ENCODE peak calls at places on chromosomes 7 and 10, in five cellular contexts. One of them, this sample, is unnamed.

GRCh38 chr7:129702761-129703338 is 91.3 kb downstream of the NRF1 start:
- DNase-seq in endothelial cell: no peak
- DNase-seq in SK-N-DZ: no peak
- DNase-seq in brain pericyte: no peak
- DNase-seq in EL: no peak
- DNase-seq in this sample: no peak

GRCh38 chr7:77752016-77752415 is 46.2 kb downstream of the TMEM60 start:
- DNase-seq in endothelial cell: no peak
- DNase-seq in SK-N-DZ: peak
- DNase-seq in brain pericyte: no peak
- DNase-seq in EL: no peak
- DNase-seq in this sample: no peak

GRCh38 chr7:129569326-129569725 is 42.2 kb upstream of the NRF1 start:
- DNase-seq in endothelial cell: no peak
- DNase-seq in SK-N-DZ: no peak
- DNase-seq in brain pericyte: no peak
- DNase-seq in EL: no peak
- DNase-seq in this sample: no peak

GRCh38 chr10:98800263-98800662 is 353.5 kb upstream of the HPS1 start:
- DNase-seq in endothelial cell: no peak
- DNase-seq in SK-N-DZ: no peak
- DNase-seq in brain pericyte: no peak
- DNase-seq in EL: no peak
- DNase-seq in this sample: no peak

GRCh38 chr10:117262296-117263293 is 21.7 kb downstream of the SLC18A2 start:
- DNase-seq in endothelial cell: no peak
- DNase-seq in SK-N-DZ: peak
- DNase-seq in brain pericyte: no peak
- DNase-seq in EL: peak
- DNase-seq in this sample: no peak

GRCh38 chr10:114181971-114182370 is 2.8 kb downstream of the TDRD1 start:
- DNase-seq in endothelial cell: no peak
- DNase-seq in SK-N-DZ: no peak
- DNase-seq in brain pericyte: no peak
- DNase-seq in EL: no peak
- DNase-seq in this sample: no peak

GRCh38 chr7:42233166-42233565 is 3.8 kb downstream of the GLI3 start:
- DNase-seq in endothelial cell: no peak
- DNase-seq in SK-N-DZ: peak
- DNase-seq in brain pericyte: no peak
- DNase-seq in EL: peak
- DNase-seq in this sample: no peak

GRCh38 chr10:104036518-104037260 is 49.0 kb downstream of the COL17A1 start:
- DNase-seq in endothelial cell: no peak
- DNase-seq in SK-N-DZ: no peak
- DNase-seq in brain pericyte: no peak
- DNase-seq in EL: no peak
- DNase-seq in this sample: no peak

GRCh38 chr7:28722684-28723083 is 235.4 kb downstream of the TRIL start:
- DNase-seq in endothelial cell: no peak
- DNase-seq in SK-N-DZ: no peak
- DNase-seq in brain pericyte: no peak
- DNase-seq in EL: no peak
- DNase-seq in this sample: no peak

GRCh38 chr10:36441557-36441956 is 683.8 kb upstream of the ANKRD30A start:
- DNase-seq in endothelial cell: no peak
- DNase-seq in SK-N-DZ: no peak
- DNase-seq in brain pericyte: no peak
- DNase-seq in EL: peak
- DNase-seq in this sample: no peak

GRCh38 chr7:23960361-23960760 is 250.3 kb downstream of the STK31 start:
- DNase-seq in endothelial cell: no peak
- DNase-seq in SK-N-DZ: peak
- DNase-seq in brain pericyte: no peak
- DNase-seq in EL: no peak
- DNase-seq in this sample: no peak

GRCh38 chr7:151091988-151092387 is 5.7 kb downstream of the AGAP3 start:
- DNase-seq in endothelial cell: no peak
- DNase-seq in SK-N-DZ: no peak
- DNase-seq in brain pericyte: no peak
- DNase-seq in EL: no peak
- DNase-seq in this sample: no peak

GRCh38 chr7:135192914-135193536 is 18.3 kb downstream of the WDR91 start:
- DNase-seq in endothelial cell: no peak
- DNase-seq in SK-N-DZ: no peak
- DNase-seq in brain pericyte: no peak
- DNase-seq in EL: no peak
- DNase-seq in this sample: no peak

GRCh38 chr10:133274751-133275682 is 1.7 kb downstream of the ADAM8 start:
- DNase-seq in endothelial cell: no peak
- DNase-seq in SK-N-DZ: no peak
- DNase-seq in brain pericyte: no peak
- DNase-seq in EL: no peak
- DNase-seq in this sample: no peak

GRCh38 chr10:71878327-71879034 is 27.4 kb upstream of the PSAP start:
- DNase-seq in endothelial cell: no peak
- DNase-seq in SK-N-DZ: peak
- DNase-seq in brain pericyte: no peak
- DNase-seq in EL: no peak
- DNase-seq in this sample: no peak

GRCh38 chr7:33903770-33904679 is 1.3 kb upstream of the BMPER start:
- DNase-seq in endothelial cell: peak
- DNase-seq in SK-N-DZ: peak
- DNase-seq in brain pericyte: no peak
- DNase-seq in EL: peak
- DNase-seq in this sample: no peak

GRCh38 chr10:21315321-21316220 is 209.9 kb downstream of the SKIDA1 start:
- DNase-seq in endothelial cell: no peak
- DNase-seq in SK-N-DZ: no peak
- DNase-seq in brain pericyte: no peak
- DNase-seq in EL: peak
- DNase-seq in this sample: no peak

GRCh38 chr10:34994565-34995142 is 95.5 kb downstream of the CUL2 start:
- DNase-seq in endothelial cell: peak
- DNase-seq in SK-N-DZ: peak
- DNase-seq in brain pericyte: no peak
- DNase-seq in EL: peak
- DNase-seq in this sample: peak

GRCh38 chr10:104434601-104435000 is 81.0 kb downstream of the CFAP58 start:
- DNase-seq in endothelial cell: no peak
- DNase-seq in SK-N-DZ: no peak
- DNase-seq in brain pericyte: no peak
- DNase-seq in EL: peak
- DNase-seq in this sample: no peak

GRCh38 chr7:45893996-45894664 is 5.8 kb downstream of the IGFBP1 start:
- DNase-seq in endothelial cell: no peak
- DNase-seq in SK-N-DZ: no peak
- DNase-seq in brain pericyte: no peak
- DNase-seq in EL: no peak
- DNase-seq in this sample: no peak

GRCh38 chr7:132709971-132710567 is 133.8 kb upstream of the PLXNA4 start:
- DNase-seq in endothelial cell: peak
- DNase-seq in SK-N-DZ: no peak
- DNase-seq in brain pericyte: no peak
- DNase-seq in EL: peak
- DNase-seq in this sample: no peak

GRCh38 chr7:43669286-43670081 is 59.8 kb downstream of the COA1 start:
- DNase-seq in endothelial cell: no peak
- DNase-seq in SK-N-DZ: no peak
- DNase-seq in brain pericyte: no peak
- DNase-seq in EL: no peak
- DNase-seq in this sample: peak

GRCh38 chr7:40839881-40840280 is 705.1 kb downstream of the SUGCT start:
- DNase-seq in endothelial cell: no peak
- DNase-seq in SK-N-DZ: no peak
- DNase-seq in brain pericyte: no peak
- DNase-seq in EL: peak
- DNase-seq in this sample: no peak

GRCh38 chr7:106756884-106757283 is 95.9 kb upstream of the CCDC71L start:
- DNase-seq in endothelial cell: no peak
- DNase-seq in SK-N-DZ: no peak
- DNase-seq in brain pericyte: no peak
- DNase-seq in EL: no peak
- DNase-seq in this sample: no peak

GRCh38 chr7:21327422-21328191 is 100.3 kb upstream of the SP4 start:
- DNase-seq in endothelial cell: no peak
- DNase-seq in SK-N-DZ: no peak
- DNase-seq in brain pericyte: no peak
- DNase-seq in EL: peak
- DNase-seq in this sample: no peak

GRCh38 chr10:75136346-75136745 is 24.9 kb downstream of the SAMD8 start:
- DNase-seq in endothelial cell: no peak
- DNase-seq in SK-N-DZ: no peak
- DNase-seq in brain pericyte: no peak
- DNase-seq in EL: no peak
- DNase-seq in this sample: no peak

GRCh38 chr7:38978474-38978873 is 765 bp downstream of the POU6F2 start:
- DNase-seq in endothelial cell: no peak
- DNase-seq in SK-N-DZ: peak
- DNase-seq in brain pericyte: no peak
- DNase-seq in EL: no peak
- DNase-seq in this sample: no peak

GRCh38 chr10:132458595-132459251 is 61.7 kb downstream of the PWWP2B start:
- DNase-seq in endothelial cell: peak
- DNase-seq in SK-N-DZ: no peak
- DNase-seq in brain pericyte: no peak
- DNase-seq in EL: peak
- DNase-seq in this sample: no peak

GRCh38 chr10:122636953-122637352 is 62.7 kb downstream of the C10orf120 start:
- DNase-seq in endothelial cell: no peak
- DNase-seq in SK-N-DZ: no peak
- DNase-seq in brain pericyte: no peak
- DNase-seq in EL: no peak
- DNase-seq in this sample: no peak

GRCh38 chr10:71342850-71343773 is 24.1 kb downstream of the SLC29A3 start:
- DNase-seq in endothelial cell: no peak
- DNase-seq in SK-N-DZ: no peak
- DNase-seq in brain pericyte: no peak
- DNase-seq in EL: no peak
- DNase-seq in this sample: no peak

GRCh38 chr7:46850563-46851325 is 731.2 kb downstream of the TNS3 start:
- DNase-seq in endothelial cell: no peak
- DNase-seq in SK-N-DZ: no peak
- DNase-seq in brain pericyte: no peak
- DNase-seq in EL: peak
- DNase-seq in this sample: no peak

This sample was measured in iPS DF 6.9.